ENCODE peak calls at places on chromosome 2, in eight cellular contexts. N is posterior vena cava; X is fibroblast of the aortic adventitia; K is stimulated activated CD4-positive, alpha-beta T cell treated with anti-CD3 and anti-CD28 coated beads, Interleukin-1b, Interleukin-23, amount 100 ng/mL, for 24 hours; W is esophagus squamous epithelium; Z is T follicular helper cell; J is tibial nerve; L is non-pigmented ciliary epithelial cell. O is an unnamed sample.

GRCh38 chr2:65456074-65456473 is 23.7 kb upstream of the SPRED2 start:
- DNase-seq in N (no peak), J (no peak), X (peak), Z (no peak), W (no peak), L (peak), K (no peak), O (no peak)

GRCh38 chr2:75604479-75604878 is 42.1 kb upstream of the MRPL19 start:
- DNase-seq in K (no peak), J (no peak), L (no peak), W (no peak), X (no peak), Z (no peak), N (no peak), O (no peak)

GRCh38 chr2:219368690-219369108 is 19.0 kb downstream of the DNPEP start:
- DNase-seq in K (no peak), W (no peak), X (peak), Z (no peak), L (peak), N (no peak), J (no peak), O (no peak)

GRCh38 chr2:72920317-72921087 is 3.2 kb downstream of the EMX1 start:
- DNase-seq in L (no peak), N (no peak), J (no peak), K (no peak), W (no peak), Z (no peak), X (peak), O (peak)

GRCh38 chr2:74712223-74713053 is 58.4 kb downstream of the SEMA4F start:
- DNase-seq in K (no peak), L (no peak), X (peak), Z (no peak), W (no peak), N (no peak), J (no peak), O (no peak)

GRCh38 chr2:42928692-42929576 is 136.6 kb upstream of the HAAO start:
- DNase-seq in W (no peak), N (no peak), X (peak), K (no peak), L (no peak), J (no peak), Z (no peak), O (peak)

GRCh38 chr2:30514134-30514860 is 67.3 kb downstream of the LCLAT1 start:
- DNase-seq in X (peak), N (no peak), J (no peak), K (no peak), Z (no peak), L (peak), W (no peak), O (no peak)

GRCh38 chr2:17958486-17959092 is 80.1 kb downstream of the KCNS3 start:
- DNase-seq in X (no peak), N (no peak), K (no peak), L (no peak), Z (no peak), W (no peak), J (no peak), O (no peak)

GRCh38 chr2:175066411-175066810 is 61.2 kb upstream of the CHN1 start:
- DNase-seq in K (no peak), Z (no peak), J (no peak), N (no peak), L (no peak), W (no peak), X (no peak), O (no peak)

GRCh38 chr2:126309185-126309584 is 346.8 kb upstream of the GYPC start:
- DNase-seq in X (no peak), Z (no peak), J (no peak), L (no peak), W (no peak), K (no peak), N (no peak), O (no peak)

GRCh38 chr2:71719520-71720282 is 266.3 kb downstream of the DYSF start:
- DNase-seq in J (no peak), W (no peak), Z (no peak), X (no peak), L (no peak), K (no peak), N (no peak), O (no peak)

GRCh38 chr2:128640847-128641360 is 322.2 kb upstream of the HS6ST1 start:
- DNase-seq in W (no peak), N (no peak), K (no peak), Z (no peak), J (no peak), X (no peak), L (no peak), O (no peak)

GRCh38 chr2:158004131-158004530 is 97.5 kb upstream of the UPP2 start:
- DNase-seq in Z (no peak), K (no peak), L (no peak), J (no peak), W (no peak), N (no peak), X (no peak), O (no peak)

GRCh38 chr2:106523980-106524665 is 37.0 kb downstream of the CD8B2 start:
- DNase-seq in Z (no peak), N (no peak), L (no peak), K (no peak), X (no peak), J (no peak), W (no peak), O (no peak)

GRCh38 chr2:204452464-204453023 is 92.7 kb upstream of the PARD3B start:
- DNase-seq in Z (no peak), X (peak), K (no peak), N (no peak), L (peak), W (no peak), J (peak), O (no peak)

GRCh38 chr2:148338544-148338943 is 306.0 kb upstream of the EPC2 start:
- DNase-seq in L (peak), J (no peak), Z (no peak), N (no peak), W (no peak), K (no peak), X (peak), O (no peak)

GRCh38 chr2:156125018-156125417 is 207.5 kb downstream of the NR4A2 start:
- DNase-seq in Z (no peak), K (no peak), N (no peak), J (no peak), L (no peak), W (no peak), X (no peak), O (no peak)

GRCh38 chr2:96404446-96405373 is 69.1 kb downstream of the NCAPH start:
- DNase-seq in N (peak), W (no peak), J (no peak), L (no peak), Z (no peak), K (no peak), X (peak), O (no peak)